ENCODE peak calls at places on chromosome 9, in five cellular contexts. L is HuH-7, X is NCI-H774, V is AG04450, Y is ACHN. B is an unnamed sample.

GRCh38 chr9:124304285-124304684 is 46.5 kb downstream of the NEK6 start:
- DNase-seq in Y (no peak), L (no peak), V (no peak), X (no peak), B (no peak)

GRCh38 chr9:70347046-70347445 is 67.4 kb downstream of the KLF9 start:
- DNase-seq in V (no peak), Y (no peak), X (no peak), L (no peak), B (no peak)

GRCh38 chr9:106644661-106645060 is 218.3 kb upstream of the ZNF462 start:
- DNase-seq in Y (no peak), X (no peak), L (no peak), V (no peak), B (no peak)

GRCh38 chr9:117705386-117705785 is 1.2 kb downstream of the TLR4 start:
- DNase-seq in V (no peak), Y (no peak), L (no peak), X (no peak), B (no peak)

GRCh38 chr9:94719878-94720277 is 6.6 kb upstream of the AOPEP start:
- DNase-seq in X (no peak), L (no peak), Y (no peak), V (no peak), B (no peak)

GRCh38 chr9:5442400-5443011 is 4.8 kb upstream of the PLGRKT start:
- DNase-seq in L (peak), V (no peak), X (peak), Y (peak), B (no peak)

GRCh38 chr9:38195737-38196161 is 126.7 kb upstream of the SHB start:
- DNase-seq in V (no peak), L (no peak), Y (no peak), X (no peak), B (no peak)

GRCh38 chr9:114606597-114607207 is 4.4 kb upstream of the TMEM268 start:
- DNase-seq in Y (no peak), V (no peak), X (no peak), L (no peak), B (no peak)

GRCh38 chr9:2622361-2623045 is 916 bp downstream of the VLDLR start:
- DNase-seq in Y (peak), V (no peak), X (peak), L (peak), B (peak)

GRCh38 chr9:35142037-35142436 is 19.8 kb upstream of the UNC13B start:
- DNase-seq in Y (no peak), X (no peak), L (no peak), V (no peak), B (no peak)

GRCh38 chr9:131398204-131398603 is 4.3 kb downstream of the PRRC2B start:
- DNase-seq in X (no peak), L (no peak), Y (no peak), V (no peak), B (peak)

GRCh38 chr9:92726971-92727715 is 37.5 kb downstream of the BICD2 start:
- DNase-seq in X (no peak), Y (no peak), L (no peak), V (no peak), B (no peak)

GRCh38 chr9:112772215-112772509 is 21.6 kb downstream of the SNX30 start:
- DNase-seq in V (no peak), Y (no peak), X (no peak), L (no peak), B (no peak)

GRCh38 chr9:27421567-27421966 is 102.5 kb upstream of the IFNK start:
- DNase-seq in V (no peak), L (no peak), X (no peak), Y (no peak), B (no peak)

GRCh38 chr9:111870774-111871542 is 25.7 kb upstream of the UGCG start:
- DNase-seq in Y (no peak), L (no peak), V (no peak), X (no peak), B (no peak)

B was measured in activated gamma-delta T cell treated with anti-CD3 and anti-CD28 coated beads, Interleukin-2, amount 50 U/mL, for 16 hours.